ENCODE peak calls at places on chromosome 1, in eight cellular contexts. I is A549, S is AG04450, X is OCI-LY7, A is pancreas, J is tibial artery, L is bronchial epithelial cell, R is thyroid gland. F is an unnamed sample.

GRCh38 chr1:1298861-1299685 is 8.7 kb downstream of the ACAP3 start:
- DNase-seq in I (no peak), R (no peak), S (no peak), A (no peak), X (no peak), J (no peak), L (no peak), F (no peak)

GRCh38 chr1:241424480-241424971 is 67.5 kb upstream of the RGS7 start:
- DNase-seq in S (no peak), A (no peak), J (no peak), I (no peak), L (no peak), X (no peak), R (no peak), F (no peak)

GRCh38 chr1:169860187-169860586 is 33.5 kb downstream of the SCYL3 start:
- DNase-seq in L (no peak), S (no peak), X (peak), R (no peak), A (no peak), I (no peak), J (no peak), F (no peak)

GRCh38 chr1:178928985-178929384 is 58.1 kb upstream of the ANGPTL1 start:
- DNase-seq in L (no peak), A (no peak), I (no peak), X (no peak), R (no peak), S (no peak), J (no peak), F (peak)

GRCh38 chr1:18299441-18300338 is 181.0 kb upstream of the KLHDC7A start:
- DNase-seq in L (peak), S (no peak), X (peak), A (no peak), I (peak), R (peak), J (no peak), F (no peak)

GRCh38 chr1:187817782-187818181 is 989.0 kb downstream of the PLA2G4A start:
- DNase-seq in L (no peak), I (no peak), S (no peak), A (no peak), J (no peak), R (no peak), X (no peak), F (no peak)

GRCh38 chr1:201229095-201229494 is 38.5 kb downstream of the IGFN1 start:
- DNase-seq in S (no peak), I (no peak), J (no peak), R (no peak), X (no peak), L (no peak), A (no peak), F (no peak)

GRCh38 chr1:16158993-16159831 is 3.3 kb upstream of the EPHA2 start:
- DNase-seq in R (no peak), X (no peak), S (no peak), A (no peak), J (no peak), L (peak), I (no peak), F (no peak)

GRCh38 chr1:226082959-226083302 is 20.4 kb downstream of the H3-3A start:
- DNase-seq in I (peak), S (no peak), J (peak), X (peak), R (peak), L (no peak), A (peak), F (peak)

GRCh38 chr1:156359973-156360372 is 9.0 kb upstream of the RHBG start:
- DNase-seq in R (peak), A (no peak), J (no peak), L (peak), S (no peak), I (no peak), X (no peak), F (peak)

GRCh38 chr1:61163794-61164193 is 81.4 kb downstream of the NFIA start:
- DNase-seq in I (no peak), J (no peak), L (no peak), S (no peak), R (no peak), X (no peak), A (no peak), F (no peak)

GRCh38 chr1:12342261-12343003 is 112.6 kb downstream of the VPS13D start:
- DNase-seq in X (no peak), L (no peak), A (no peak), R (peak), J (no peak), S (no peak), I (no peak), F (no peak)

GRCh38 chr1:162632234-162632666 is at the start of gene DDR2:
- DNase-seq in R (peak), A (peak), I (no peak), S (peak), L (no peak), J (peak), X (no peak), F (peak)

GRCh38 chr1:184193451-184193850 is 141.9 kb downstream of the TSEN15 start:
- DNase-seq in X (no peak), R (no peak), L (no peak), A (no peak), J (no peak), I (no peak), S (no peak), F (no peak)

GRCh38 chr1:7287013-7287412 is 484.1 kb upstream of the VAMP3 start:
- DNase-seq in L (no peak), I (no peak), S (no peak), A (no peak), X (no peak), R (no peak), J (no peak), F (no peak)

GRCh38 chr1:46513536-46513935 is 23.9 kb downstream of the DMBX1 start:
- DNase-seq in R (no peak), A (no peak), I (no peak), S (no peak), L (no peak), X (no peak), J (no peak), F (no peak)

GRCh38 chr1:94920061-94920460 is 6.8 kb downstream of the CNN3 start:
- DNase-seq in A (no peak), R (no peak), J (no peak), S (no peak), L (no peak), I (no peak), X (no peak), F (no peak)

GRCh38 chr1:163897401-163898169 is 575.8 kb downstream of the NUF2 start:
- DNase-seq in I (peak), J (no peak), S (no peak), X (no peak), A (no peak), R (peak), L (no peak), F (peak)

GRCh38 chr1:20483833-20484525 is 2.0 kb downstream of the CAMK2N1 start:
- DNase-seq in L (no peak), I (no peak), X (no peak), A (no peak), R (no peak), S (no peak), J (no peak), F (peak)

GRCh38 chr1:16163882-16164820 is 8.3 kb upstream of the EPHA2 start:
- DNase-seq in R (no peak), I (peak), X (no peak), J (no peak), L (peak), S (peak), A (no peak), F (peak)

GRCh38 chr1:33045246-33045645 is 8.6 kb upstream of the AK2 start:
- DNase-seq in J (no peak), A (peak), S (no peak), I (no peak), X (no peak), L (no peak), R (peak), F (no peak)

GRCh38 chr1:22654692-22655091 is 1.7 kb downstream of the C1QB start:
- DNase-seq in X (no peak), I (peak), J (no peak), R (no peak), S (no peak), L (no peak), A (no peak), F (no peak)

GRCh38 chr1:30748098-30748698 is 9.4 kb downstream of the LAPTM5 start:
- DNase-seq in J (no peak), L (peak), R (no peak), X (no peak), S (no peak), A (no peak), I (no peak), F (peak)

GRCh38 chr1:234862944-234863515 is 253.1 kb upstream of the IRF2BP2 start:
- DNase-seq in S (no peak), A (peak), R (peak), I (no peak), L (peak), J (peak), X (no peak), F (peak)

GRCh38 chr1:228471762-228472398 is 15.3 kb upstream of the RNF187 start:
- DNase-seq in I (peak), J (no peak), A (no peak), R (no peak), X (peak), S (no peak), L (peak), F (peak)

GRCh38 chr1:86779308-86780191 is 75.2 kb downstream of the SH3GLB1 start:
- DNase-seq in S (no peak), J (no peak), I (no peak), R (peak), X (no peak), A (no peak), L (peak), F (peak)

GRCh38 chr1:243267346-243268283 is 11.8 kb downstream of the SDCCAG8 start:
- DNase-seq in R (no peak), L (no peak), J (no peak), X (no peak), A (no peak), I (no peak), S (no peak), F (peak)

GRCh38 chr1:239811211-239811902 is 280.3 kb upstream of the FMN2 start:
- DNase-seq in A (no peak), L (no peak), S (no peak), I (no peak), X (no peak), J (no peak), R (no peak), F (no peak)

GRCh38 chr1:183544598-183545297 is 45.5 kb downstream of the NCF2 start:
- DNase-seq in L (no peak), I (no peak), A (no peak), R (peak), J (no peak), X (no peak), S (no peak), F (no peak)

GRCh38 chr1:101311146-101311892 is 74.5 kb downstream of the S1PR1 start:
- DNase-seq in A (no peak), L (no peak), R (no peak), S (no peak), X (no peak), J (no peak), I (no peak), F (no peak)

GRCh38 chr1:248787430-248787829 is 31.9 kb upstream of the LYPD8 start:
- DNase-seq in S (no peak), A (no peak), J (no peak), X (no peak), R (no peak), L (no peak), I (no peak), F (no peak)

GRCh38 chr1:192311281-192311680 is 5.5 kb upstream of the RGS21 start:
- DNase-seq in S (peak), A (no peak), R (no peak), J (no peak), X (peak), L (peak), I (no peak), F (peak)

GRCh38 chr1:119080586-119080985 is 59.9 kb downstream of the WARS2 start:
- DNase-seq in I (no peak), X (no peak), L (peak), S (peak), J (peak), A (peak), R (peak), F (peak)

DNA sequence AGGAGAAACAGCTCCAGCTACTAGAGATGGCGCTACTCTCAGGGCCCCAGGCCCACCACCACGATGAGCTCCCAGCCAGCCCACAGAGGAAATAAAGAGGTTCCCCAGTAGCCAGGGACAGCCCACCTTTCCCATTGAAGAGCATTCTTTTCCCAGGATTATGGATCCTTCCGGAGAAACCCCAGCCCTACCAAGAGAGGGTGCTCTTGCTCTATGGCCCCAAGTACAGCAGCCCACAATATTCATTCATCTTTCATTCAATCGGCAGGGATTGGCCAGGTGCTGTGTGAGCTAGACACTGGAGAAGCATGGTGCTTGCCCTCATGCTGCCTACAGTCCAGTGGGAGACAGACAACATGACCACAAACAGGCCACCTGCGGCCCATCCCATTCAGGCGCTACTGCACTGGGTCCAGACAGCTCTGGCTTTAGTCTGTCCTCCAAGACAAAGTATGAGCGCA is 29.9 kb downstream of the PMVK start:
- DNase-seq in A (no peak), J (no peak), I (peak), X (no peak), S (no peak), L (peak), R (no peak), F (peak)
- TF ChIP-seq CTCF in A (no peak), J (no peak), I (peak), X (peak), S (peak), L (peak), R (no peak), F (peak)

GRCh38 chr1:28296401-28297220 is 32.2 kb upstream of the MED18 start:
- DNase-seq in L (peak), X (no peak), J (no peak), R (peak), I (no peak), S (no peak), A (peak), F (peak)
- H3K4me3 ChIP-seq in L (no peak), X (no peak), J (no peak), R (no peak), I (peak), S (peak), A (no peak), F (peak)

DNA sequence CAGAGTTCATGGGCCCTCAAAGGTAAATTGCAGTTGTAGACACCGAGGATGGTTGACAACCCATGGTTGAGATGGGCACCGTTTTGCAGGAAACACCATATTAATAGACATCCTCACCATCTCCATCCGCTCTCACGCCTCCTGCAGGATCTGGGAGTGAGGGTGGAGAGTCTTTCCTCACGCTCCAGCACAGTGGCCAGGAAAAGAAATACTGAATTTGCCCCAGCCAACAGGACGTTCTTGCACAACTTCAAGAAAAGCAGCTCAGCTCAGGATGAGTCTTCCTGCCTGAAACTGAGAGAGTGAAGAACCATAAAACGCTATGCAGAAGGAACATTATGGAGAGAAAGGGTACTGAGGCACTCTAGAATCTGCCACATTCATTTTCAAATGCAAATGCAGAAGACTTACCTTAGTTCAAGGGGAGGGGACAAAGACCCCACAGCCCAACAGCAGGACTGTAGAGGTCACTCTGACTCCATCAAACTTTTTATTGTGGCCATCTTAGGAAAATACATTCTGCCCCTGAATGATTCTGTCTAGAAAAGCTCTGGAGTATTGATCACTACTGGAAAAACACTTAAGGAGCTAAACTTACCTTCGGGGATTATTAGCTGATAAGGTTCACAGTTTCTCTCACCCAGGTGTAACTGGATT is 9.3 kb downstream of the SLAMF8 start:
- DNase-seq in L (no peak), A (no peak), X (peak), R (no peak), I (no peak), J (no peak), S (no peak), F (peak)
- TF ChIP-seq CTCF in L (no peak), A (no peak), X (peak), R (no peak), I (peak), J (no peak), S (peak), F (peak)

GRCh38 chr1:64917328-64917861 is 49.0 kb downstream of the JAK1 start:
- DNase-seq in R (peak), J (peak), L (peak), X (peak), S (peak), I (peak), A (peak), F (peak)

GRCh38 chr1:64917907-64918306 is 48.4 kb downstream of the JAK1 start:
- DNase-seq in R (no peak), S (no peak), X (no peak), I (no peak), L (no peak), J (no peak), A (no peak), F (no peak)

GRCh38 chr1:64912191-64912590 is 54.2 kb downstream of the JAK1 start:
- DNase-seq in L (no peak), X (no peak), R (no peak), A (no peak), S (no peak), I (no peak), J (no peak), F (no peak)

GRCh38 chr1:64913361-64914015 is 52.9 kb downstream of the JAK1 start:
- DNase-seq in I (no peak), A (no peak), J (no peak), X (no peak), S (no peak), L (no peak), R (no peak), F (no peak)

DNA sequence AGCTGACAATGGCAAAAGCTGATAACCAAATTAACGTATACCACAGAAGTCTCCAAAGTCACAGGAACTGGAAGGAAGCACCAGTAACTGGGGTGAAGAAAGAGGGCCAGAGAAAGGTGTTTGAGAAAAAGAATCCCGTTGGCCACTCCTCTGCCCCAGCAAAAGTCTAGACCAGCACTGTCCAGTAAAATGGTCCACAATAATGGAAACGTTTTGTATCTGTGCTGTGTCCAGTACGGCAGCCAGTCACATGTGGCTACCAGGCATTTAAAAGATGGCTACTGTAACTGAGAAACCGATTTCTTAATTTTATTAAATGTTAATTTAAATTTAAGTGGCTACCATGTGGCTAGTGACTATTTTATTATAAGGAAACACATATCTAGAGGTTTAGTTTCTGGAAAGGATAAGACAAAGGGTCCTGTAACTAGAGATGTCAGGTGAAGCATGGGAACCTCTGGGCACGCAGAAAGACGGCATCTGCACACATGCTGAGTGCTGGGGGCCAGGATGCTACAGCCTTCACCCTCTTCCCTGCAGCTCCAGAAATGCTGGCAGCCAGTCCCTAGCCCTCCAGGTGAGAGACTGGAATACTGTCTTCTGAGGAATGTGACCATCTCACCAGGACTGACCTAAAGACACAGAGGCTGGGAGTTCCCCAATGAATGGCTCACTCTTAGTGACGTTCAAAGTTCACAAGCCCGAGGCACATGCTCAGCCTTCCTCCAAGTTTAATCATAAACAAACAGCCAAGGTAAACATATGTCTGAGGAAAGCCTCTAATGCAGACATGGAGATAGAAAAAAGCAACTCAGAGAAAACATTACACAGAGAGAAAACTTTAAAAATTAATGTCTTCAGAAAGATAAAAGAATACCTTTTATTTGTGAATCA is 50.7 kb downstream of the JAK1 start:
- DNase-seq in X (no peak), A (peak), L (peak), R (no peak), I (peak), S (peak), J (no peak), F (peak)
- H3K4me3 ChIP-seq in X (no peak), A (no peak), L (no peak), R (no peak), I (peak), S (no peak), J (no peak), F (no peak)

DNA sequence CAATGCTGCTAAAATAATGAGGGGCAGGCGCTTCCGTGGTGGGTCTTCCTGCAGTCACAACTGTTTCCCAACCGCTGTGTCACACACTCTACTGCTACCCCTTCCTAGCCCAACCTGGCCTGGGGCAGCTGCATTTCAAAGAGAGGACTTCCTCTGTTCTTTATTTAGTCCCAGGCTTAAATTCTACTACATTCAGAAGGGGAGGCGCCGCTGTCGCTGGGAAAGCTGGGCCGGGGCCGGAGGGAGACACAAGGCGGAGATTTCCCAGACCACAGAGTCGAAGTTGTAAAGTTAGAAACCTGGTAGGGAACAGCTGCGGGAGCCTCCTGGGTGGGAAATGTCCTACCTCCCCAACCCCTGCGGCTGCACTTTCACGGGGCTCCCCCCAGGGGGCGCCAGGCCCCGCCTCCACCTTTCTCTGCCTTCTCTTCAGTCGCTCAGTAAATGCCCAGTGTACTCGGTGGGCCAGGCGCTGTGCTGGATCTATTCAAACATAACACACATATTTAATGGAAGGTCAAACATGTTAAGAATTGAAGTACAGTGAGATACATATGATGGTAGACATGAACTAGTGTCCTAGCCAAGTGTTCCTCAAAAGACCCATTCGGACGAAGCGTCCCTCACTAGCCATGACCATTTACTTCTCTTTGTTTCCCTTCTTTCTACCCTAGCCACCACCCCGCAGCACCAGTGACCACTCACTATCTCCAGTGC is 23.1 kb downstream of the DYRK3 start:
- DNase-seq in L (no peak), A (no peak), I (peak), X (peak), S (no peak), R (peak), J (no peak), F (no peak)
- TF ChIP-seq CTCF in L (peak), A (peak), I (peak), X (peak), S (peak), R (no peak), J (peak), F (peak)

GRCh38 chr1:200180821-200181220 is 153.3 kb downstream of the NR5A2 start:
- DNase-seq in L (peak), I (peak), A (peak), J (no peak), S (no peak), X (peak), R (peak), F (peak)

GRCh38 chr1:200182701-200183100 is 155.2 kb downstream of the NR5A2 start:
- DNase-seq in X (no peak), S (no peak), J (no peak), A (no peak), L (peak), R (no peak), I (no peak), F (no peak)

GRCh38 chr1:200183637-200184036 is 156.1 kb downstream of the NR5A2 start:
- DNase-seq in J (no peak), L (peak), S (no peak), R (no peak), X (no peak), I (no peak), A (no peak), F (no peak)

GRCh38 chr1:200181861-200182260 is 154.4 kb downstream of the NR5A2 start:
- DNase-seq in R (no peak), I (no peak), A (no peak), J (no peak), S (no peak), L (peak), X (no peak), F (no peak)

GRCh38 chr1:200184196-200184595 is 156.7 kb downstream of the NR5A2 start:
- DNase-seq in J (peak), X (no peak), L (peak), A (peak), R (peak), I (peak), S (no peak), F (peak)
- H3K4me3 ChIP-seq in J (no peak), X (no peak), L (no peak), A (no peak), R (no peak), I (no peak), S (no peak), F (no peak)

F was measured in fibroblast of pulmonary artery.